ENCODE peak calls at places on chromosomes 6 and 20, in nine cellular contexts. One of them, this sample, is unnamed.

GRCh38 chr20:63521602-63522001 is 1.0 kb downstream of the PPDPF start:
- DNase-seq in H54: no peak
- DNase-seq in C1 segment of cervical spinal cord: no peak
- DNase-seq in GM06990: no peak
- DNase-seq in T-helper 2 cell: no peak
- DNase-seq in non-pigmented ciliary epithelial cell: no peak
- DNase-seq in EL: no peak
- DNase-seq in epithelial cell of prostate: no peak
- DNase-seq in 8988T: peak; percentile 61
- DNase-seq in this sample: peak; percentile 86

GRCh38 chr6:52612336-52613096 is 35.7 kb upstream of the TRAM2 start:
- DNase-seq in H54: no peak
- DNase-seq in C1 segment of cervical spinal cord: no peak
- DNase-seq in GM06990: no peak
- DNase-seq in T-helper 2 cell: no peak
- DNase-seq in non-pigmented ciliary epithelial cell: no peak
- DNase-seq in EL: peak; percentile 84
- DNase-seq in epithelial cell of prostate: no peak
- DNase-seq in 8988T: no peak
- DNase-seq in this sample: no peak

GRCh38 chr20:57748601-57749130 is 38.9 kb upstream of the PMEPA1 start:
- DNase-seq in H54: peak; percentile 97
- DNase-seq in C1 segment of cervical spinal cord: peak; percentile 56
- DNase-seq in GM06990: peak; percentile 59
- DNase-seq in T-helper 2 cell: peak; percentile 55
- DNase-seq in non-pigmented ciliary epithelial cell: peak; percentile 19
- DNase-seq in EL: peak; percentile 86
- DNase-seq in epithelial cell of prostate: peak; percentile 45
- DNase-seq in 8988T: peak; percentile 86
- DNase-seq in this sample: peak; percentile 96

GRCh38 chr6:8420031-8420588 is 15.2 kb downstream of the SLC35B3 start:
- DNase-seq in H54: no peak
- DNase-seq in C1 segment of cervical spinal cord: no peak
- DNase-seq in GM06990: no peak
- DNase-seq in T-helper 2 cell: no peak
- DNase-seq in non-pigmented ciliary epithelial cell: no peak
- DNase-seq in EL: no peak
- DNase-seq in epithelial cell of prostate: no peak
- DNase-seq in 8988T: no peak
- DNase-seq in this sample: no peak

GRCh38 chr6:35086636-35087360 is 54.3 kb downstream of the TCP11 start:
- DNase-seq in H54: no peak
- DNase-seq in C1 segment of cervical spinal cord: no peak
- DNase-seq in GM06990: no peak
- DNase-seq in T-helper 2 cell: no peak
- DNase-seq in non-pigmented ciliary epithelial cell: no peak
- DNase-seq in EL: no peak
- DNase-seq in epithelial cell of prostate: no peak
- DNase-seq in 8988T: peak; percentile 10
- DNase-seq in this sample: peak; percentile 82

GRCh38 chr6:137519629-137520176 is 25.5 kb upstream of the OLIG3 start:
- DNase-seq in H54: no peak
- DNase-seq in C1 segment of cervical spinal cord: no peak
- DNase-seq in GM06990: no peak
- DNase-seq in T-helper 2 cell: no peak
- DNase-seq in non-pigmented ciliary epithelial cell: no peak
- DNase-seq in EL: no peak
- DNase-seq in epithelial cell of prostate: no peak
- DNase-seq in 8988T: no peak
- DNase-seq in this sample: no peak

GRCh38 chr6:138651491-138651890 is 122.1 kb upstream of the CCDC28A start:
- DNase-seq in H54: no peak
- DNase-seq in C1 segment of cervical spinal cord: no peak
- DNase-seq in GM06990: no peak
- DNase-seq in T-helper 2 cell: no peak
- DNase-seq in non-pigmented ciliary epithelial cell: no peak
- DNase-seq in EL: no peak
- DNase-seq in epithelial cell of prostate: no peak
- DNase-seq in 8988T: no peak
- DNase-seq in this sample: no peak

GRCh38 chr6:161198176-161198575 is 75.7 kb downstream of the AGPAT4 start:
- DNase-seq in H54: no peak
- DNase-seq in C1 segment of cervical spinal cord: no peak
- DNase-seq in GM06990: no peak
- DNase-seq in T-helper 2 cell: no peak
- DNase-seq in non-pigmented ciliary epithelial cell: no peak
- DNase-seq in EL: peak; percentile 10
- DNase-seq in epithelial cell of prostate: peak; percentile 6
- DNase-seq in 8988T: no peak
- DNase-seq in this sample: no peak

GRCh38 chr6:66336171-66336570 is 629.1 kb upstream of the EYS start:
- DNase-seq in H54: no peak
- DNase-seq in C1 segment of cervical spinal cord: no peak
- DNase-seq in GM06990: no peak
- DNase-seq in T-helper 2 cell: no peak
- DNase-seq in non-pigmented ciliary epithelial cell: no peak
- DNase-seq in EL: no peak
- DNase-seq in epithelial cell of prostate: no peak
- DNase-seq in 8988T: no peak
- DNase-seq in this sample: no peak

GRCh38 chr6:17413313-17413750 is 19.9 kb downstream of the CAP2 start:
- DNase-seq in H54: no peak
- DNase-seq in C1 segment of cervical spinal cord: no peak
- DNase-seq in GM06990: no peak
- DNase-seq in T-helper 2 cell: no peak
- DNase-seq in non-pigmented ciliary epithelial cell: no peak
- DNase-seq in EL: peak; percentile 75
- DNase-seq in epithelial cell of prostate: no peak
- DNase-seq in 8988T: no peak
- DNase-seq in this sample: peak; percentile 63

GRCh38 chr20:57867807-57868206 is 158.0 kb upstream of the PMEPA1 start:
- DNase-seq in H54: no peak
- DNase-seq in C1 segment of cervical spinal cord: no peak
- DNase-seq in GM06990: no peak
- DNase-seq in T-helper 2 cell: no peak
- DNase-seq in non-pigmented ciliary epithelial cell: no peak
- DNase-seq in EL: no peak
- DNase-seq in epithelial cell of prostate: no peak
- DNase-seq in 8988T: no peak
- DNase-seq in this sample: no peak

GRCh38 chr6:3022765-3023662 is 23.3 kb downstream of the NQO2 start:
- DNase-seq in H54: no peak
- DNase-seq in C1 segment of cervical spinal cord: no peak
- DNase-seq in GM06990: peak; percentile 43
- DNase-seq in T-helper 2 cell: peak; percentile 24
- DNase-seq in non-pigmented ciliary epithelial cell: no peak
- DNase-seq in EL: peak; percentile 29
- DNase-seq in epithelial cell of prostate: no peak
- DNase-seq in 8988T: no peak
- DNase-seq in this sample: peak; percentile 69

GRCh38 chr6:161922631-161923119 is 648.8 kb upstream of the AGPAT4 start:
- DNase-seq in H54: peak; percentile 25
- DNase-seq in C1 segment of cervical spinal cord: peak; percentile 5
- DNase-seq in GM06990: no peak
- DNase-seq in T-helper 2 cell: no peak
- DNase-seq in non-pigmented ciliary epithelial cell: no peak
- DNase-seq in EL: peak; percentile 14
- DNase-seq in epithelial cell of prostate: peak; percentile 57
- DNase-seq in 8988T: peak; percentile 21
- DNase-seq in this sample: no peak

GRCh38 chr20:17345321-17345720 is 118.5 kb downstream of the PCSK2 start:
- DNase-seq in H54: no peak
- DNase-seq in C1 segment of cervical spinal cord: no peak
- DNase-seq in GM06990: no peak
- DNase-seq in T-helper 2 cell: no peak
- DNase-seq in non-pigmented ciliary epithelial cell: no peak
- DNase-seq in EL: no peak
- DNase-seq in epithelial cell of prostate: no peak
- DNase-seq in 8988T: no peak
- DNase-seq in this sample: no peak

GRCh38 chr6:122033564-122034181 is 365.8 kb upstream of the HSF2 start:
- DNase-seq in H54: no peak
- DNase-seq in C1 segment of cervical spinal cord: no peak
- DNase-seq in GM06990: no peak
- DNase-seq in T-helper 2 cell: no peak
- DNase-seq in non-pigmented ciliary epithelial cell: no peak
- DNase-seq in EL: peak; percentile 59
- DNase-seq in epithelial cell of prostate: no peak
- DNase-seq in 8988T: no peak
- DNase-seq in this sample: peak; percentile 21

GRCh38 chr6:168155193-168155592 is 76.2 kb upstream of the FRMD1 start:
- DNase-seq in H54: no peak
- DNase-seq in C1 segment of cervical spinal cord: no peak
- DNase-seq in GM06990: no peak
- DNase-seq in T-helper 2 cell: no peak
- DNase-seq in non-pigmented ciliary epithelial cell: no peak
- DNase-seq in EL: peak; percentile 50
- DNase-seq in epithelial cell of prostate: no peak
- DNase-seq in 8988T: no peak
- DNase-seq in this sample: no peak

GRCh38 chr20:9280654-9281053 is 211.8 kb downstream of the PLCB4 start:
- DNase-seq in H54: no peak
- DNase-seq in C1 segment of cervical spinal cord: no peak
- DNase-seq in GM06990: no peak
- DNase-seq in T-helper 2 cell: no peak
- DNase-seq in non-pigmented ciliary epithelial cell: no peak
- DNase-seq in EL: peak; percentile 60
- DNase-seq in epithelial cell of prostate: no peak
- DNase-seq in 8988T: no peak
- DNase-seq in this sample: no peak

GRCh38 chr6:21327326-21328140 is 266.0 kb upstream of the SOX4 start:
- DNase-seq in H54: no peak
- DNase-seq in C1 segment of cervical spinal cord: no peak
- DNase-seq in GM06990: no peak
- DNase-seq in T-helper 2 cell: no peak
- DNase-seq in non-pigmented ciliary epithelial cell: no peak
- DNase-seq in EL: no peak
- DNase-seq in epithelial cell of prostate: no peak
- DNase-seq in 8988T: no peak
- DNase-seq in this sample: no peak

GRCh38 chr6:88870728-88871330 is 92.6 kb downstream of the RNGTT start:
- DNase-seq in H54: no peak
- DNase-seq in C1 segment of cervical spinal cord: no peak
- DNase-seq in GM06990: no peak
- DNase-seq in T-helper 2 cell: peak; percentile 1
- DNase-seq in non-pigmented ciliary epithelial cell: no peak
- DNase-seq in EL: peak; percentile 57
- DNase-seq in epithelial cell of prostate: no peak
- DNase-seq in 8988T: no peak
- DNase-seq in this sample: no peak

GRCh38 chr6:96742702-96743101 is 94.6 kb downstream of the GPR63 start:
- DNase-seq in H54: no peak
- DNase-seq in C1 segment of cervical spinal cord: no peak
- DNase-seq in GM06990: no peak
- DNase-seq in T-helper 2 cell: no peak
- DNase-seq in non-pigmented ciliary epithelial cell: no peak
- DNase-seq in EL: no peak
- DNase-seq in epithelial cell of prostate: no peak
- DNase-seq in 8988T: no peak
- DNase-seq in this sample: no peak

GRCh38 chr6:9789201-9789600 is 625.7 kb downstream of the TFAP2A start:
- DNase-seq in H54: no peak
- DNase-seq in C1 segment of cervical spinal cord: no peak
- DNase-seq in GM06990: no peak
- DNase-seq in T-helper 2 cell: no peak
- DNase-seq in non-pigmented ciliary epithelial cell: no peak
- DNase-seq in EL: peak; percentile 80
- DNase-seq in epithelial cell of prostate: no peak
- DNase-seq in 8988T: no peak
- DNase-seq in this sample: no peak

GRCh38 chr6:27502508-27503435 is 29.9 kb upstream of the ZNF184 start:
- DNase-seq in H54: no peak
- DNase-seq in C1 segment of cervical spinal cord: no peak
- DNase-seq in GM06990: peak; percentile 69
- DNase-seq in T-helper 2 cell: peak; percentile 52
- DNase-seq in non-pigmented ciliary epithelial cell: no peak
- DNase-seq in EL: peak; percentile 79
- DNase-seq in epithelial cell of prostate: no peak
- DNase-seq in 8988T: no peak
- DNase-seq in this sample: no peak

GRCh38 chr6:167307342-167307955 is 16.3 kb downstream of the UNC93A start:
- DNase-seq in H54: no peak
- DNase-seq in C1 segment of cervical spinal cord: no peak
- DNase-seq in GM06990: no peak
- DNase-seq in T-helper 2 cell: no peak
- DNase-seq in non-pigmented ciliary epithelial cell: no peak
- DNase-seq in EL: no peak
- DNase-seq in epithelial cell of prostate: no peak
- DNase-seq in 8988T: no peak
- DNase-seq in this sample: no peak

GRCh38 chr20:54020348-54020747 is 50.0 kb downstream of the BCAS1 start:
- DNase-seq in H54: no peak
- DNase-seq in C1 segment of cervical spinal cord: no peak
- DNase-seq in GM06990: no peak
- DNase-seq in T-helper 2 cell: no peak
- DNase-seq in non-pigmented ciliary epithelial cell: no peak
- DNase-seq in EL: no peak
- DNase-seq in epithelial cell of prostate: no peak
- DNase-seq in 8988T: no peak
- DNase-seq in this sample: no peak

GRCh38 chr20:36833275-36834020 is 42.5 kb upstream of the TLDC2 start:
- DNase-seq in H54: no peak
- DNase-seq in C1 segment of cervical spinal cord: no peak
- DNase-seq in GM06990: no peak
- DNase-seq in T-helper 2 cell: no peak
- DNase-seq in non-pigmented ciliary epithelial cell: no peak
- DNase-seq in EL: no peak
- DNase-seq in epithelial cell of prostate: no peak
- DNase-seq in 8988T: no peak
- DNase-seq in this sample: peak; percentile 62

This sample was measured in osteoblast.